ENCODE peak calls at places on chromosomes 6 and 20, in nine cellular contexts. O is anterior cingulate cortex, L is PC-9, V is sciatic nerve, W is left ventricle myocardium inferior, K is COR-L47, M is ELR, I is NCI-H2081, U is GM12892. T is an unnamed sample.

GRCh38 chr6:138044458-138044857 is 62.8 kb downstream of the PERP start:
- DNase-seq in I (no peak), L (no peak), U (no peak), M (peak; percentile 62), K (no peak), V (no peak), O (no peak), W (no peak), T (no peak)

GRCh38 chr6:136517002-136517401 is 33.2 kb downstream of the MAP7 start:
- DNase-seq in W (no peak), K (no peak), U (no peak), M (no peak), V (no peak), I (no peak), O (no peak), L (peak; percentile 74), T (no peak)

GRCh38 chr6:55898342-55898741 is 23.0 kb upstream of the BMP5 start:
- DNase-seq in I (no peak), O (no peak), V (no peak), W (no peak), M (peak; percentile 85), K (no peak), U (no peak), L (peak; percentile 38), T (no peak)

GRCh38 chr6:116210750-116211425 is 43.0 kb downstream of the TSPYL4 start:
- DNase-seq in O (no peak), M (peak; percentile 61), I (no peak), K (no peak), W (peak; percentile 61), L (peak; percentile 73), V (no peak), U (no peak), T (no peak)

GRCh38 chr6:37679539-37680476 is 17.9 kb downstream of the MDGA1 start:
- DNase-seq in U (peak; percentile 66), L (no peak), M (no peak), O (no peak), V (no peak), K (no peak), I (no peak), W (no peak), T (no peak)

GRCh38 chr6:128244751-128245405 is 275.5 kb downstream of the PTPRK start:
- DNase-seq in W (no peak), L (no peak), U (no peak), I (no peak), M (peak; percentile 6), O (no peak), V (no peak), K (no peak), T (no peak)

GRCh38 chr20:53890434-53891305 is 179.7 kb downstream of the BCAS1 start:
- DNase-seq in K (no peak), O (no peak), U (no peak), L (peak; percentile 58), I (no peak), V (no peak), W (no peak), M (peak; percentile 46), T (no peak)

GRCh38 chr20:48774696-48775095 is 53.1 kb downstream of the PREX1 start:
- DNase-seq in V (no peak), O (no peak), M (no peak), W (no peak), I (no peak), K (no peak), U (no peak), L (no peak), T (no peak)

GRCh38 chr6:24968711-24969110 is 33.0 kb upstream of the RIPOR2 start:
- DNase-seq in L (no peak), O (no peak), W (no peak), M (no peak), U (no peak), V (no peak), K (no peak), I (no peak), T (no peak)

GRCh38 chr20:33992145-33992922 is 1.4 kb upstream of the RALY start:
- DNase-seq in W (no peak), V (no peak), K (no peak), M (peak; percentile 71), I (no peak), L (peak; percentile 75), U (no peak), O (no peak), T (no peak)

GRCh38 chr6:139536751-139537617 is 162.5 kb upstream of the CITED2 start:
- DNase-seq in I (no peak), M (no peak), O (no peak), L (no peak), W (no peak), U (no peak), K (no peak), V (no peak), T (no peak)

GRCh38 chr6:108844632-108845031 is 3.6 kb upstream of the ARMC2 start:
- DNase-seq in L (peak; percentile 19), U (no peak), M (no peak), O (no peak), W (no peak), I (no peak), K (no peak), V (no peak), T (no peak)

GRCh38 chr20:24007758-24008157 is 19.2 kb upstream of the GGTLC1 start:
- DNase-seq in I (no peak), V (no peak), K (no peak), M (no peak), U (no peak), W (no peak), O (no peak), L (no peak), T (no peak)

GRCh38 chr6:33985333-33985751 is 160.5 kb downstream of the GRM4 start:
- DNase-seq in U (no peak), I (no peak), O (no peak), W (no peak), M (no peak), V (peak; percentile 39), L (no peak), K (no peak), T (no peak)

GRCh38 chr6:22411408-22412105 is 114.7 kb upstream of the PRL start:
- DNase-seq in U (no peak), V (no peak), I (no peak), M (no peak), K (no peak), L (no peak), W (no peak), O (no peak), T (no peak)

GRCh38 chr20:19699132-19699971 is 58.7 kb upstream of the RIN2 start:
- DNase-seq in U (no peak), L (peak; percentile 57), K (no peak), I (no peak), W (no peak), M (peak; percentile 91), O (no peak), V (no peak), T (no peak)

GRCh38 chr6:81894788-81895221 is 142.3 kb upstream of the TENT5A start:
- DNase-seq in V (peak; percentile 64), M (peak; percentile 30), K (no peak), U (no peak), W (peak; percentile 68), I (no peak), L (no peak), O (peak; percentile 83), T (no peak)

GRCh38 chr6:169868458-169868857 is 117.0 kb downstream of the ERMARD start:
- DNase-seq in I (no peak), M (no peak), K (no peak), W (peak; percentile 55), O (no peak), U (no peak), L (no peak), V (no peak), T (peak; percentile 48)

GRCh38 chr20:38460040-38460623 is 12.5 kb upstream of the RALGAPB start:
- DNase-seq in I (peak; percentile 29), W (no peak), K (peak; percentile 54), M (peak; percentile 95), L (peak; percentile 92), O (no peak), U (no peak), V (no peak), T (peak; percentile 63)

GRCh38 chr6:154619183-154619582 is 108.7 kb upstream of the CNKSR3 start:
- DNase-seq in K (no peak), U (no peak), M (no peak), V (no peak), W (no peak), I (no peak), L (no peak), O (no peak), T (no peak)

GRCh38 chr20:32356935-32357868 is 929 bp upstream of the ASXL1 start:
- DNase-seq in W (no peak), U (no peak), M (peak; percentile 86), K (no peak), V (no peak), I (no peak), O (no peak), L (peak; percentile 40), T (peak; percentile 18)

GRCh38 chr6:99979953-99980352 is 14.1 kb downstream of the MCHR2 start:
- DNase-seq in K (no peak), L (no peak), O (no peak), M (no peak), V (no peak), I (no peak), U (no peak), W (no peak), T (no peak)

GRCh38 chr6:105069821-105070445 is 109.9 kb downstream of the POPDC3 start:
- DNase-seq in O (no peak), L (no peak), U (no peak), W (no peak), I (no peak), K (no peak), V (no peak), M (peak; percentile 51), T (no peak)

GRCh38 chr6:168838000-168838399 is 397.0 kb downstream of the SMOC2 start:
- DNase-seq in O (no peak), L (no peak), W (no peak), V (no peak), U (no peak), I (no peak), K (no peak), M (no peak), T (no peak)

GRCh38 chr20:5893052-5893451 is 57.3 kb downstream of the TRMT6 start:
- DNase-seq in K (no peak), I (no peak), O (no peak), M (no peak), L (no peak), U (no peak), W (no peak), V (no peak), T (no peak)

GRCh38 chr6:90434096-90434495 is 137.5 kb upstream of the BACH2 start:
- DNase-seq in I (no peak), M (no peak), V (no peak), U (no peak), O (no peak), L (no peak), K (no peak), W (no peak), T (no peak)

GRCh38 chr20:45407067-45407745 is 883 bp upstream of the DBNDD2 start:
- DNase-seq in L (peak; percentile 35), K (peak; percentile 46), O (peak; percentile 55), U (no peak), V (peak; percentile 74), M (no peak), W (peak; percentile 65), I (peak; percentile 29), T (peak; percentile 20)

GRCh38 chr20:41497186-41497895 is 120.8 kb downstream of the CHD6 start:
- DNase-seq in V (no peak), K (no peak), W (no peak), U (no peak), I (no peak), L (no peak), O (no peak), M (no peak), T (no peak)

GRCh38 chr6:52642381-52642780 is 28.5 kb upstream of the TMEM14A start:
- DNase-seq in V (no peak), W (no peak), U (no peak), O (no peak), L (no peak), I (no peak), K (no peak), M (no peak), T (no peak)

GRCh38 chr6:144434308-144434990 is 149.3 kb downstream of the UTRN start:
- DNase-seq in U (no peak), V (no peak), K (no peak), L (peak; percentile 52), I (no peak), O (no peak), W (no peak), M (peak; percentile 91), T (no peak)

GRCh38 chr6:116218172-116218633 is 35.7 kb downstream of the TSPYL4 start:
- DNase-seq in L (no peak), V (no peak), W (no peak), K (no peak), M (peak; percentile 65), I (no peak), U (no peak), O (no peak), T (no peak)